ENCODE peak calls at places on chromosome 19, in six cellular contexts. A, D, N, Y, Z and K are unnamed samples.

GRCh38 chr19:46886546-46887239 is 25.9 kb downstream of the ARHGAP35 start:
- DNase-seq in N (no peak), A (no peak), D (no peak), Z (no peak), Y (no peak), K (no peak)

GRCh38 chr19:55257461-55258411 is 1.1 kb downstream of the PPP6R1 start:
- DNase-seq in Z (no peak), A (no peak), D (no peak), N (no peak), Y (peak; percentile 68), K (peak; percentile 72)

GRCh38 chr19:6056282-6056741 is 54.0 kb downstream of the RFX2 start:
- DNase-seq in Y (no peak), D (no peak), A (no peak), Z (peak; percentile 49), N (no peak), K (peak; percentile 49)

GRCh38 chr19:46271488-46272197 is 25.2 kb upstream of the HIF3A start:
- DNase-seq in D (no peak), A (no peak), Y (no peak), Z (no peak), N (no peak), K (no peak)

GRCh38 chr19:47542030-47542475 is 27.2 kb upstream of the NAPA start:
- DNase-seq in D (no peak), Z (no peak), N (no peak), A (peak; percentile 86), Y (no peak), K (no peak)

GRCh38 chr19:5480427-5480836 is 25.2 kb downstream of the ZNRF4 start:
- DNase-seq in D (no peak), Z (peak; percentile 68), N (no peak), A (no peak), Y (peak; percentile 82), K (no peak)

GRCh38 chr19:43726736-43727592 is 11.1 kb downstream of the IRGC start:
- DNase-seq in N (no peak), A (no peak), D (no peak), Z (peak; percentile 70), Y (no peak), K (peak; percentile 63)

GRCh38 chr19:4278926-4279529 is at the start of gene SHD:
- DNase-seq in Y (peak; percentile 75), Z (no peak), D (no peak), A (no peak), N (no peak), K (no peak)

GRCh38 chr19:28472111-28472510 is 740.8 kb downstream of the UQCRFS1 start:
- DNase-seq in N (no peak), D (no peak), Z (no peak), A (peak; percentile 5), Y (no peak), K (no peak)

DNA sequence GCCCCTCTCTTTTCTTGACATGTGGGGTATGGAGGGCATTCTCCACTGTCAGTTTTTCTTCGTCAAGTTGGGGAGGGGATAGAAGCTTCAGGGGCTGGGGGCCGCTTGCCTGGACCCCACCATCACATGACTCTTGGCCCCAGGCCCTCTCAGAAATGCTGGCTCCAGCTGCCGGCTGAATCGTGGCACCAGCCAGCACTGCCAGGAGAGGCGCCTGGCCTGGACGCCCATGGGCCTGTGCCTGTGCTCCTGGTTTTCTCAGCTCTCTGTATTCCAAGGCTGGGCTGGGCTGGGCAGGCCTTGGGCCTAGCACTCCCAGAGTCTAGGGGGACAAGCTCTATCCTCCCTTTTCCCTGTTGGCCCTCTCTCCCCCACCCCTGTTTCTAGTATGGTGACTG is 38.6 kb downstream of the LYL1 start:
- DNase-seq in D (no peak), A (no peak), N (no peak), Z (peak; percentile 82), Y (no peak), K (no peak)
- H3K4me1 ChIP-seq in D (no peaks in the 10 kb centered on the region), A (peaks cover 100% of the 10 kb centered on the region), N (peaks cover 34% of the 10 kb centered on the region), Z (peaks cover 62% of the 10 kb centered on the region), Y (no peaks in the 10 kb centered on the region), K (peaks cover 4% of the 10 kb centered on the region)

DNA sequence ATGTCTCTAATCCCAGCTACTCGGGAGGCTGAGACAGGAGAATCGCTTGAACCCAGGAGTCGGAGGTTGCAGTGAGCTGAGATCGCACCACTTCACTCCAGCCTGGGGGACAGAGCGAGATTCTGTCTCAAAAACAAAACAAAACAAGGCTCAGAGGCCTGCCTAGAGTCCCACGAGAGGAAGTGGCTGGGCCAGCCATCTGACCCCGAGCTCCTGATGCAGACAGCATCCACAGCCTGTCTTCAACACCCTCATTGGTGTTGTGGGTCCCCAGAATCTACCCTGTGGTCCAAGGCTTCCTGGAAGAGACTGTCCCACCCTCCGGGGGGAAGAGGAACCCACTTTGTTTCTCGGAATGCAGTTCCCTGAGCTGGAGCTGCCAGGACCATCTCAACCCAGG is 24.7 kb downstream of the RFX1 start:
- DNase-seq in D (no peak), A (no peak), N (no peak), Z (no peak), Y (no peak), K (no peak)
- H3K27ac ChIP-seq in D (no peak overlapping the region), A (no peak overlapping the region), N (no peak overlapping the region), Z (no peak overlapping the region), Y (no peak overlapping the region), K (no peak overlapping the region)

DNA sequence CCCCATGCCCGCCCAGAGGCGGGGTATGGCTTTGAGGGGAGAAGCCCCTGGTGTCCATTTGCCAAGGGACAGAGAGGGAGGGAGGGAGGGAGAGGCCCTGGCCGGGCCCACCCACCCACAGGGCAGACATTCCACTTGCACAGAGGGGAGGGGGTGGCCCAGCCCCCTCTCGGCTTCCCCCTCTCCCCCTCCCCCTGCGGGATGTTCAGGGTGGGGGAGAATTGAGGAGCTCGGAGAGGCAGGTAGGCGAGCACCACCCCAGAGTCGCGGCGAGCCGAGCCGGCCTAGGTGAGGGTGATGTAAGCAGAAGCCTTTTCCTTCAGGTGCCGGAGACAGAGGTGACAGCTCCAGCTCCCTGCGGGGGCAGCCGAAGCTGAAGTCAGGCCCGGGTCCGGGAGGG is 12.2 kb downstream of the DPF1 start:
- DNase-seq in Y (peak; percentile 81), N (no peak), A (no peak), Z (no peak), D (no peak), K (no peak)
- H3K4me1 ChIP-seq in Y (no peaks in the 10 kb centered on the region), N (peaks cover 3% of the 10 kb centered on the region), A (peaks cover 25% of the 10 kb centered on the region), Z (peaks cover 2% of the 10 kb centered on the region), D (no peaks in the 10 kb centered on the region), K (peaks cover 11% of the 10 kb centered on the region)

GRCh38 chr19:33349319-33350289 is 23.9 kb upstream of the CEBPG start:
- DNase-seq in Z (no peak), A (no peak), D (no peak), Y (peak; percentile 1), N (no peak), K (no peak)
- H3K27ac ChIP-seq in Z (no peak overlapping the region), A (no peak overlapping the region), D (no peak overlapping the region), Y (no peak overlapping the region), N (no peak overlapping the region), K (no peak overlapping the region)

GRCh38 chr19:17248011-17248776 is 2.5 kb upstream of the NR2F6 start:
- DNase-seq in N (no peak), D (no peak), Y (peak; percentile 90), Z (no peak), A (no peak), K (no peak)
- H3K4me1 ChIP-seq in N (no peaks in the 10 kb centered on the region), D (no peaks in the 10 kb centered on the region), Y (peaks cover 18% of the 10 kb centered on the region), Z (peaks cover 3% of the 10 kb centered on the region), A (peaks cover 15% of the 10 kb centered on the region), K (peaks cover 14% of the 10 kb centered on the region)

GRCh38 chr19:2652504-2653099 is 49.9 kb downstream of the GNG7 start:
- DNase-seq in N (no peak), Y (no peak), D (no peak), Z (no peak), A (no peak), K (no peak)
- H3K27ac ChIP-seq in N (no peak overlapping the region), Y (no peak overlapping the region), D (no peak overlapping the region), Z (no peak overlapping the region), A (no peak overlapping the region), K (no peak overlapping the region)

GRCh38 chr19:1102407-1103106 is 1.2 kb upstream of the GPX4 start:
- DNase-seq in Z (peak; percentile 59), N (peak; percentile 79), Y (no peak), A (no peak), D (no peak), K (no peak)
- H3K4me1 ChIP-seq in Z (peaks cover 14% of the 10 kb centered on the region), N (peaks cover 6% of the 10 kb centered on the region), Y (peaks cover 5% of the 10 kb centered on the region), A (peaks cover 57% of the 10 kb centered on the region), D (peaks cover 13% of the 10 kb centered on the region), K (peaks cover 39% of the 10 kb centered on the region)

DNA sequence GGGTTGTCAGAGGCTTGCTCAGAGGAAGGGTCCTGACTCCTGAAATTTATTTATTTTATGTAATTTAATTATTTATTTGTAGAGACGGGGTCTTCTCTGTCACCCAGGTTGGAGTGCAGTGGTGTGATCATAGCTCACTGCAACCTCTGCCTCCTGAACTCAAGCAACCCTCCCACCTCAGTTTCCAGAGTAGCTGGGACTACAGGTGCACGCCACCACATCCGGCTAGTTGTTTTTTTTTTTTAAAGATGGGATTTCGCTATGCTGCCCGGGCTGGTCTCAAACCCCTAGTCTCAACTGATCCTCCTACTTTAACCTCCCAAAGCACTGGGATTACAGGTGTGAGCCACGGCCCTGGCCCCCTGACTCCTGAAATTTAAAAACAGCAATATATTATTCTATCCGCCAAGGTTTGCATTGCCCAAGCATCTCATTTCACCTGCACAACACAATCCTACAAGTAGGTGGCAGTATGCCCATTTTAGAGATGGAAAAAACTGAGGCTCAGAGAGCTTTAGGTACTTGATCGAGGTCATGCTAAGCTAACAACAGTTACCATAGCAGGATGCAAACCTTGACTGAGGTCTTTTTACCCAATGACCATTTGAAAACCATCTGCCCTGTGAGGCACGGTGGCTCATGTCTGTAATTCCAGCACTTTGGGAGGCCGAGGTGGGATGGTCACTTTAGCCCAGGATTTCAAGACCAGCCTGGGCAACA is 18.1 kb downstream of the ARHGEF18 start:
- DNase-seq in D (no peak), Z (no peak), N (no peak), A (no peak), Y (no peak), K (peak; percentile 34)
- H3K27ac ChIP-seq in D (no peak overlapping the region), Z (no peak overlapping the region), N (no peak overlapping the region), A (peak overlapping the region; percentile 91), Y (no peak overlapping the region), K (no peak overlapping the region)

DNA sequence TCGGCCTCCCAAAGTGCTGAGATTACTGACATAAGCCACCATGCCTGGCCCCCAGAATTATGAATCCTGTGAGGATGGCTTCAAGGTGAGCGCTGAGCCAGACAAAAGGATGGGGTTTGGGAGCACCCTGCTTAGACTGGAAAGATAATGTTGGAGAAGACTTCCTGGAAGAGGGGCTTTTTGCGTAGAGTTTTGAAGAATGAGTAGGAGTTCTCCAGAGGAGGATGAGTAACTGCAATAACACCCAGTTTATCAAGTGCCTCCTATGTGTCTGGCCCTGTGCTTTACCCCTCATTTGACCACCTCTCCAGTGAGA is 641 bp upstream of the GDF15 start:
- DNase-seq in Z (no peak), Y (no peak), A (no peak), D (no peak), N (no peak), K (no peak)
- H3K4me1 ChIP-seq in Z (peaks cover under 1% of the 10 kb centered on the region), Y (no peaks in the 10 kb centered on the region), A (peaks cover 10% of the 10 kb centered on the region), D (no peaks in the 10 kb centered on the region), N (no peaks in the 10 kb centered on the region), K (peaks cover 17% of the 10 kb centered on the region)